ENCODE peak calls at places on chromosome 20, in four cellular contexts. M is stimulated activated CD8-positive, alpha-beta memory T cell treated with anti-CD3 and anti-CD28 coated beads, Interleukin-2, amount 100 ng/mL, for 48 hours; W is HEK293T; E is NCI-H1105. X is an unnamed sample.

GRCh38 chr20:50374541-50375078 is 135.6 kb upstream of the PTPN1 start:
- DNase-seq in M (no peak), W (no peak), E (no peak), X (no peak)

GRCh38 chr20:64103871-64104666 is 3.3 kb downstream of the NPBWR2 start:
- DNase-seq in M (no peak), W (no peak), E (no peak), X (no peak)

GRCh38 chr20:40090236-40090635 is 598.8 kb downstream of the MAFB start:
- DNase-seq in M (no peak), W (no peak), E (no peak), X (no peak)

GRCh38 chr20:823326-823902 is 10.1 kb upstream of the FAM110A start:
- DNase-seq in M (no peak), W (no peak), E (no peak), X (no peak)

GRCh38 chr20:54549523-54550326 is 74.3 kb downstream of the DOK5 start:
- DNase-seq in M (no peak), W (no peak), E (no peak), X (no peak)

GRCh38 chr20:10448270-10449156 is 13.4 kb downstream of the SLX4IP start:
- DNase-seq in M (no peak), W (no peak), E (no peak), X (no peak)

GRCh38 chr20:33944914-33945313 is 48.8 kb upstream of the RALY start:
- DNase-seq in M (no peak), W (no peak), E (no peak), X (no peak)

GRCh38 chr20:31630187-31630790 is 7.4 kb upstream of the COX4I2 start:
- DNase-seq in M (no peak), W (no peak), E (no peak), X (no peak)

GRCh38 chr20:8608470-8608869 is 460.4 kb upstream of the PLCB4 start:
- DNase-seq in M (no peak), W (no peak), E (no peak), X (no peak)

GRCh38 chr20:17747431-17747846 is 47.7 kb downstream of the BANF2 start:
- DNase-seq in M (no peak), W (no peak), E (no peak), X (no peak)

GRCh38 chr20:40192529-40192928 is 496.5 kb downstream of the MAFB start:
- DNase-seq in M (no peak), W (no peak), E (no peak), X (no peak)

GRCh38 chr20:44284032-44284431 is 27.0 kb downstream of the FITM2 start:
- DNase-seq in M (no peak), W (no peak), E (no peak), X (no peak)

GRCh38 chr20:56841346-56841908 is 212.3 kb downstream of the TFAP2C start:
- DNase-seq in M (no peak), W (no peak), E (no peak), X (no peak)

X was measured in C1 segment of cervical spinal cord.